ENCODE peak calls at places on chromosomes 6 and 20, in five cellular contexts. T is HepG2, C is SK-N-SH, R is A549, S is tibial nerve. M is an unnamed sample.

GRCh38 chr20:35398660-35399144 is 13.1 kb downstream of the UQCC1 start:
- DNase-seq in T (peak), C (no peak), R (no peak), S (no peak), M (no peak)

GRCh38 chr6:373031-373430 is 18.5 kb upstream of the IRF4 start:
- DNase-seq in T (no peak), C (no peak), R (no peak), S (no peak), M (no peak)

GRCh38 chr6:159170333-159170672 is 1.1 kb downstream of the FNDC1 start:
- DNase-seq in T (no peak), C (no peak), R (no peak), S (no peak), M (no peak)

GRCh38 chr6:142542704-142543233 is 241.0 kb downstream of the ADGRG6 start:
- DNase-seq in T (no peak), C (no peak), R (no peak), S (peak), M (peak)

GRCh38 chr20:63158845-63159244 is 57.1 kb downstream of the YTHDF1 start:
- DNase-seq in T (no peak), C (no peak), R (no peak), S (no peak), M (no peak)

GRCh38 chr20:63036266-63036665 is 29.5 kb upstream of the BHLHE23 start:
- DNase-seq in T (no peak), C (no peak), R (no peak), S (no peak), M (peak)

GRCh38 chr6:158531970-158532369 is 27.9 kb upstream of the TMEM181 start:
- DNase-seq in T (no peak), C (no peak), R (no peak), S (no peak), M (no peak)

GRCh38 chr6:26472549-26473245 is 14.9 kb downstream of the BTN2A1 start:
- DNase-seq in T (no peak), C (no peak), R (no peak), S (no peak), M (no peak)

GRCh38 chr6:2072450-2072849 is 173.0 kb downstream of the GMDS start:
- DNase-seq in T (no peak), C (no peak), R (no peak), S (no peak), M (no peak)

GRCh38 chr20:48797275-48797825 is 30.4 kb downstream of the PREX1 start:
- DNase-seq in T (no peak), C (no peak), R (no peak), S (peak), M (peak)

GRCh38 chr20:47355489-47356219 is 845 bp downstream of the ZMYND8 start:
- DNase-seq in T (no peak), C (no peak), R (no peak), S (no peak), M (no peak)

GRCh38 chr6:168212322-168212721 is 107.3 kb downstream of the DACT2 start:
- DNase-seq in T (no peak), C (no peak), R (no peak), S (no peak), M (no peak)

GRCh38 chr6:7156666-7157278 is 49.0 kb downstream of the RREB1 start:
- DNase-seq in T (no peak), C (no peak), R (no peak), S (no peak), M (no peak)

GRCh38 chr6:3913077-3913957 is 64.1 kb downstream of the FAM50B start:
- DNase-seq in T (peak), C (no peak), R (peak), S (peak), M (peak)

GRCh38 chr20:34880095-34880680 is 3.8 kb downstream of the ACSS2 start:
- DNase-seq in T (no peak), C (no peak), R (no peak), S (no peak), M (no peak)

GRCh38 chr20:3273371-3273770 is 34.4 kb upstream of the SLC4A11 start:
- DNase-seq in T (no peak), C (no peak), R (no peak), S (no peak), M (no peak)
- TF ChIP-seq EP300 in T (no peak), C (no peak), R (no peak), S (no peak), M (no peak)

DNA sequence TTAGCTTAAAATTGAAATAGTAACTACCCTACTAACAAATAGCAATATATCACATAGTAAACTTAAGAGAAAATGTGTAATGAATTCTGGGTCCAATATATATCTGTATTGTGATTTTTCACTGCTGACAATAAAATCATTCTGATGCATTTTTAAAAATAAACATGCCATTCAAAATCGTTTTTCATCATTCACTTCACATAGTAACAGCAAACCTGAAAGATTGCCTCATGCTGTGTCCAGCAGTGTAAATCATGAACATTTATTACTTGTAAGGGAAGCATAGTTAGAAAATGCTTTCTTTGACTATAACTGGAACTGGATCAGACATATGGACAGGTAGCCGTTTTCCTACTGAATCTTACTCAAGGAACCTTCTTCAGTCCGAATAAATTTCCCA is 446.1 kb downstream of the UTRN start:
- DNase-seq in T (no peak), C (no peak), R (no peak), S (no peak), M (no peak)
- H3K4me3 ChIP-seq in T (no peak), C (no peak), R (no peak), S (no peak), M (no peak)

GRCh38 chr6:47044418-47044817 is 2.3 kb upstream of the ADGRF1 start:
- DNase-seq in T (no peak), C (no peak), R (no peak), S (no peak), M (no peak)
- TF ChIP-seq EP300 in T (no peak), C (no peak), R (no peak), S (no peak), M (no peak)

DNA sequence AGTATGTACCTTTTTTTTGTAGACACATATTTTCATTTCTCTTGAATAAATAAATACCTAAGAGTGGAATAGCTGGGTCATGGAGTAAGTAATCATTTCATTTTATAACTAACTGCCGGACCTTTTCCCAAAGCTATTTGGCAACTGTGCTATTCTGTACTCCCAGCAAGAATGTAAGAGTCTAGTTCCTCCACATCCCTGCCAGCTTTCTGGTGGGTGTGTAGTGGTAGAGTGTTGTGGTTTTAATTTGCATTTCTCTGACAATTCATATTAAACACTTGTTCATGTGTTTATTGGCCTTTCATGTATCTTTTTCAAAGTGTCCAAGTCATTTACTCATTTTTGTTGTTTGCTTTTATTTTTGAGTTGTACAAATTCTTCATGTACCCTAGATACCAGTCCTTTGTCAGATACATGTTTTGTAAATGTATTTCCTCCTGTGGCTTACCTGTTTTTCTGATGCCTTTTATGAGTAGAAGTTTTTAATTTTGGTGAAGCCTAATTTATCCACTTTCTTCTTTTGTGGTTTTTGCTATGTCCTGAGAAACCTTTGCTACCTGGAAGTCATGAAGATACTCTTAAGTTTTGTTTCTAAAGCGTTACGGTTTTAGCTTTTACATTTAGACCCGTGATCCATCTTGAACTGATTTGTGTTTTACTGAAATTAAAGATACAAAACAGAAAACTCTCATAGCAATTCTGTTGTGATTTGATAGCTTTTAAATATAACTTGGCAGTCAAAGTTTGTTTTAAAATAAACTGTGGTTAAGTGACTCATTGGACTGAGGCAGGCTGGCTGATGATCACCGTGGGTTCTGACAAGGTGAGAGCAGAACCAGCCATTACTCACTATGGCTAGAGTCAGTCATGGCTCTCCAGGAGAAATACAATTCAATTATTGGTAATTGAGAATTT is 7.9 kb downstream of the MYLIP start:
- DNase-seq in T (no peak), C (no peak), R (no peak), S (no peak), M (no peak)
- H3K4me3 ChIP-seq in T (no peak), C (no peak), R (no peak), S (no peak), M (peak)

GRCh38 chr6:156599977-156600647 is 177.1 kb upstream of the ARID1B start:
- DNase-seq in T (no peak), C (no peak), R (no peak), S (peak), M (peak)
- TF ChIP-seq EP300 in T (no peak), C (no peak), R (no peak), S (no peak), M (no peak)

GRCh38 chr6:106520711-106521367 is 108.5 kb downstream of the RTN4IP1 start:
- DNase-seq in T (no peak), C (no peak), R (no peak), S (no peak), M (no peak)

GRCh38 chr6:106518748-106519147 is 110.5 kb downstream of the RTN4IP1 start:
- DNase-seq in T (no peak), C (no peak), R (no peak), S (no peak), M (no peak)

GRCh38 chr6:106517699-106518098 is 111.6 kb downstream of the RTN4IP1 start:
- DNase-seq in T (no peak), C (no peak), R (no peak), S (no peak), M (no peak)

GRCh38 chr6:106522557-106522956 is 106.7 kb downstream of the RTN4IP1 start:
- DNase-seq in T (no peak), C (no peak), R (no peak), S (no peak), M (no peak)

DNA sequence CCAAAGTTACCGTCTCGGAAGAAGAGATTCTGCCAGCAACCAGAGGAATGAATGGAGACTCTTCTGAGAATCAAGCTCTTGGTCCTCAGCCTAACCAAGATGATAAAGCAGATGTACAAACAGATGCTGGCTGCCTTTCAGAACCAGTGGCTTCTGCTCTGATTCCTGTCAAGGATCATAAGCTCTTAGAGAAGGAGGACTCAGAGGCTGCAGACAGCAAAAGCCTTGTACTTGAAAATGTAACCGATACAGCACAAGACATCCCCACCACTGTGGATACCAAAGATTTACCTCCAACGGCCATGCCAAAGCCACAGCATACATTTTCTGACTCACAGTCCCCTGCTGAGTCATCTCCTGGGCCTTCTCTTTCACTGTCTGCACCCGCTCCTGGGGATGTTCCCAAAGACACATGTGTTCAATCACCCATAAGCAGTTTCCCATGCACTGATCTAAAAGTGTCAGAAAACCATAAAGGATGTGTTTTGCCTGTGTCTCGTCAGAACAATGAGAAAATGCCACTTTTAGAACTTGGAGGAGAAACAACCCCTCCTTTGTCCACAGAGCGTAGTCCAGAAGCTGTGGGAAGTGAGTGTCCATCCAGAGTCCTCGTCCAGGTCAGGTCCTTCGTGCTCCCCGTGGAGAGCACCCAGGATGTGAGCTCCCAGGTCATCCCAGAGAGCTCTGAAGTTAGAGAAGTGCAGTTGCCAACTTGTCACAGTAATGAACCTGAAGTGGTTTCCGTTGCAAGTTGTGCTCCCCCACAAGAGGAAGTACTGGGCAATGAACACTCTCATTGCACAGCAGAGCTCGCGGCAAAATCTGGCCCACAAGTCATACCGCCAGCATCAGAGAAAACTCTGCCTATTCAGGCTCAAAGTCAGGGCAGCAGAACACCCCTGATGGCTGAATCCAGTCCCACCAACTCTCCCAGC is 109.6 kb downstream of the RTN4IP1 start:
- DNase-seq in T (no peak), C (no peak), R (peak), S (no peak), M (peak)
- H3K4me3 ChIP-seq in T (no peak), C (peak), R (no peak), S (no peak), M (no peak)

DNA sequence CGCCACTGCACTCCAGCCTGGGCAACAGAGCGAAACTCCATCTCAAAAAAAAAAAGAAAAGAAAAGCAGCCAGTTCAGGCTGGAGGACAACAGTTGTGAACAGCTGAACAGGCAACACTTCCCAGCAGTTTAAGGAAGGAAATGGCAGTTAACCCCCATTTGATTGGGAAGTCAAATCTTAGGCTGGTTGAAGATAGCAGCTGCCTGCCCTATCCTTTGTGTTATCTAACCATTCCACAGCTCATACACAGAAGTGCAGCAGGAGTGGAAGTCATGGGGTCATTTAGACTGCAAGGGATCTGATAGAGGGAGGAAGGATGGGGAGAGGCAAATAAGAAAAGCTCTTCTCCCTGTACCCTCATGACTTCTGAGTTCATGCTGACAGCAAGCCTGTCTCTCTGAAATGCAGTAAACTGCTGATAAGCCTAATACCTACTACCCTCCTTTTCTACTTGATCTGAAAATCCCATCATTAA is 35.3 kb downstream of the KCTD20 start:
- DNase-seq in T (no peak), C (no peak), R (no peak), S (no peak), M (no peak)
- TF ChIP-seq EP300 in T (no peak), C (no peak), R (no peak), S (no peak), M (no peak)

GRCh38 chr6:73696990-73697651 is 1.1 kb downstream of the CD109 start:
- DNase-seq in T (no peak), C (no peak), R (no peak), S (no peak), M (no peak)
- H3K4me3 ChIP-seq in T (no peak), C (peak), R (peak), S (peak), M (peak)

GRCh38 chr6:80249897-80250296 is 143.4 kb downstream of the BCKDHB start:
- DNase-seq in T (no peak), C (no peak), R (no peak), S (no peak), M (no peak)

GRCh38 chr6:80254716-80255115 is 148.2 kb downstream of the BCKDHB start:
- DNase-seq in T (peak), C (no peak), R (no peak), S (no peak), M (no peak)

GRCh38 chr6:80245043-80245442 is 138.6 kb downstream of the BCKDHB start:
- DNase-seq in T (no peak), C (no peak), R (no peak), S (no peak), M (no peak)

DNA sequence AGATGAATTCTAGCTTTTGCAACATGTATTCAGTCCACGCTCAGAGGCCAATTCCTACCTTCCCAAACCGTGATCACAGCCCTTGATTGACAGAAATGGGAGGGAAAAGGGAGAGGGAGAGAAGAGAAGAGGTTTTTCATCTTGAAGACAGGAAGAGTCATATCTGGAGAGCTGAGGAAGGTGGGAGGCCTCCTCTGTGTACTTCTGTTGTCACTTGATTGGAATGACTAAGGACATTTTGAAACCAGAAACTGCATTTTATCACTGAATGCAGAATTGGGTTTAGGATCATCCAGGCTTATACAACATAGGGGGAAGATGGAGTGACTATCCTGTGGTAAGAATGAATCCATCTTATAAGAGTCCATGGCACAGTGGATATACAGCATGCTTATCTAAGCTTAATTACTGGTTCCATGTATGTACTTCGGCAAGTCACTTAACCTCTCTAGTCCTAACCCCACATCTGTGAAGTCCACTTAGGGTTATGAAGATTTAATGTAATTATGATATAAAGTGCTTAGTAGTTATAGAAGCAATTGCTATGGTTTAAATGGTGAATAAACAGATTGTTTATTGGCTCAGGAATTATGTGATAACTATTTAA is 144.0 kb downstream of the BCKDHB start:
- DNase-seq in T (no peak), C (no peak), R (no peak), S (no peak), M (no peak)
- TF ChIP-seq EP300 in T (no peak), C (no peak), R (no peak), S (no peak), M (no peak)

M was measured in sigmoid colon.